ENCODE peak calls at places on chromosomes 6 and 20, in seven cellular contexts. H is GM23338, R is prostate gland, E is progenitor cell of endocrine pancreas, N is heart right ventricle, O is A549, F is WTC11. D is an unnamed sample.

GRCh38 chr20:52731086-52731485 is 241.1 kb upstream of the TSHZ2 start:
- DNase-seq in H (peak), R (peak), E (no peak), N (no peak), O (no peak), F (peak), D (peak)

GRCh38 chr20:16472045-16472872 is 101.0 kb downstream of the KIF16B start:
- DNase-seq in H (no peak), R (no peak), E (no peak), N (no peak), O (no peak), F (no peak), D (no peak)

GRCh38 chr6:154241570-154241969 is 115.0 kb downstream of the IPCEF1 start:
- DNase-seq in H (no peak), R (no peak), E (no peak), N (no peak), O (no peak), F (no peak), D (no peak)

GRCh38 chr6:160679402-160679769 is 15.3 kb upstream of the LPA start:
- DNase-seq in H (peak), R (peak), E (peak), N (no peak), O (no peak), F (peak), D (peak)

GRCh38 chr6:33156964-33157363 is 35.3 kb downstream of the COL11A2 start:
- DNase-seq in H (no peak), R (no peak), E (no peak), N (no peak), O (no peak), F (no peak), D (no peak)

GRCh38 chr20:38927902-38928578 is 1.8 kb downstream of the FAM83D start:
- DNase-seq in H (no peak), R (peak), E (no peak), N (no peak), O (peak), F (no peak), D (no peak)

GRCh38 chr6:159961523-159961922 is 7.4 kb upstream of the IGF2R start:
- DNase-seq in H (no peak), R (no peak), E (no peak), N (no peak), O (no peak), F (no peak), D (no peak)

GRCh38 chr20:47506850-47507249 is 5.2 kb downstream of the NCOA3 start:
- DNase-seq in H (no peak), R (no peak), E (no peak), N (no peak), O (no peak), F (no peak), D (no peak)

GRCh38 chr20:36548704-36549627 is 7.6 kb downstream of the MYL9 start:
- DNase-seq in H (no peak), R (no peak), E (no peak), N (no peak), O (no peak), F (no peak), D (no peak)

GRCh38 chr20:46356195-46357029 is 48.1 kb upstream of the CDH22 start:
- DNase-seq in H (no peak), R (no peak), E (no peak), N (no peak), O (no peak), F (no peak), D (no peak)

GRCh38 chr20:32010096-32010495 is at the start of gene CCM2L:
- DNase-seq in H (no peak), R (no peak), E (no peak), N (peak), O (no peak), F (no peak), D (peak)

GRCh38 chr20:36825374-36826104 is 50.4 kb upstream of the TLDC2 start:
- DNase-seq in H (peak), R (no peak), E (no peak), N (no peak), O (no peak), F (no peak), D (no peak)

GRCh38 chr6:45115696-45116095 is 212.4 kb upstream of the RUNX2 start:
- DNase-seq in H (no peak), R (no peak), E (no peak), N (no peak), O (peak), F (no peak), D (no peak)

GRCh38 chr6:13681305-13682061 is 30.2 kb downstream of the RANBP9 start:
- DNase-seq in H (no peak), R (no peak), E (no peak), N (no peak), O (no peak), F (no peak), D (no peak)

GRCh38 chr6:24401458-24401857 is 1.3 kb upstream of the MRS2 start:
- DNase-seq in H (peak), R (no peak), E (no peak), N (no peak), O (no peak), F (peak), D (no peak)

GRCh38 chr6:163986313-163986712 is 571.8 kb downstream of the QKI start:
- DNase-seq in H (no peak), R (no peak), E (no peak), N (no peak), O (no peak), F (no peak), D (no peak)

GRCh38 chr20:44271915-44272663 is 25.0 kb downstream of the GDAP1L1 start:
- DNase-seq in H (peak), R (no peak), E (no peak), N (no peak), O (no peak), F (peak), D (peak)
- TF ChIP-seq CTCF in H (peak), R (no peak), E (peak), N (no peak), O (peak), F (peak), D (peak)

GRCh38 chr6:84772428-84773132 is 8.2 kb upstream of the TBX18 start:
- DNase-seq in H (peak), R (no peak), E (no peak), N (no peak), O (peak), F (peak), D (peak)

GRCh38 chr6:84769247-84769646 is 4.8 kb upstream of the TBX18 start:
- DNase-seq in H (no peak), R (no peak), E (no peak), N (no peak), O (peak), F (no peak), D (no peak)

GRCh38 chr6:84768442-84769174 is 4.2 kb upstream of the TBX18 start:
- DNase-seq in H (peak), R (no peak), E (no peak), N (no peak), O (peak), F (peak), D (peak)

GRCh38 chr6:84771732-84772131 is 7.3 kb upstream of the TBX18 start:
- DNase-seq in H (no peak), R (no peak), E (no peak), N (no peak), O (peak), F (no peak), D (no peak)

DNA sequence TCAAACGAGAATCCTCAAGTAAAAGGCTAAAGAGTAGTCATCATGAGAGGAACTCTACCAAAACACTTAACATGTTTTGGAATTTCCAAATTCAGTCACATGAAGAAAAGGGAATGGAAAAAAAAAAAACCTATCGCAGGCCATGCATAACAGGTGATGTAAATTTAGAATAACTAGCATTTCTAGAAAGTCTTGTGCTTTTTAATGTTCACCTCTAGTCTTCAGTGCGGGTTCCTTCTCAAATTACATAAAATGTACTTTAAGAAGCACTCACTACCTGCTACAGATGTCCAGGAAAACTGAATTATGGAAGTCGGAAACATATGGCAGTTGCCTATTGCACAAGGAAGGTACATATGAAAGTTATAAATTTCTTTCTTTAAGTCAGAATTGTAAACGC is 6.1 kb upstream of the TBX18 start:
- DNase-seq in H (no peak), R (no peak), E (no peak), N (no peak), O (no peak), F (no peak), D (no peak)
- TF ChIP-seq CTCF in H (no peak), R (no peak), E (no peak), N (no peak), O (no peak), F (no peak), D (no peak)

GRCh38 chr6:147366290-147366689 is 142.2 kb upstream of the SAMD5 start:
- DNase-seq in H (peak), R (no peak), E (no peak), N (no peak), O (no peak), F (no peak), D (no peak)
- TF ChIP-seq CTCF in H (peak), R (no peak), E (no peak), N (no peak), O (no peak), F (no peak), D (no peak)

DNA sequence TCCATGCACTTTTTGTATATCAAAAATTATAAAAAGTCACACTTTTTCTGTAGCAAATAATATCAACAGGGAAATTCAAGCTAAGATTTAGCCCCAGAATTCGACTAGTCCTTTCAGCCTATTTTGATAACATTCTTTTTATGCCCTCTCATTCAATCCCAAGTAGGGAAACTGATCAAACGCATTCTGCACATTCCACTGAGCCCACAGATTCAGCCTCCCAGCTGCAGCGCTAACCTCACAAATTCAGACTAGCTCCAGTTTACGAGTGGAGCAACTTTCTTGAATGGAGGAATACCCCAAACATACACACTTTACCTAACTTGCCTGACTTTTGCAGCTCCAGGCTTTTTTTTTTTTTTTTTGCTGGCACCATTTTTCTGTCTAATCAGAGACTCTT is 70.3 kb upstream of the HEY2 start:
- DNase-seq in H (peak), R (no peak), E (no peak), N (no peak), O (no peak), F (no peak), D (no peak)
- TF ChIP-seq CTCF in H (no peak), R (no peak), E (no peak), N (no peak), O (no peak), F (no peak), D (no peak)